ENCODE peak calls at places on chromosome 1, in nine cellular contexts. Q is cardiac muscle cell; K is stimulated activated CD4-positive, alpha-beta T cell treated with anti-CD3 and anti-CD28 coated beads, Interleukin-2, amount 100 ng/mL, for 24 hours; V is AG04450; I is SK-N-SH; G is esophagus squamous epithelium; W is tibial artery; E is GM13977; Z is DMS 273 treated with DMSO at 0.1 percent for 48 hours. R is an unnamed sample.

GRCh38 chr1:228277491-228278431 is 69.9 kb downstream of the OBSCN start:
- DNase-seq in Z (no peak), V (no peak), Q (no peak), G (no peak), W (no peak), K (no peak), I (peak; percentile 25), E (peak; percentile 31), R (no peak)

GRCh38 chr1:26761217-26761616 is 26.5 kb upstream of the PIGV start:
- DNase-seq in K (no peak), Z (no peak), W (no peak), E (no peak), G (no peak), V (no peak), I (peak; percentile 31), Q (no peak), R (no peak)

GRCh38 chr1:243421784-243422183 is 165.9 kb downstream of the SDCCAG8 start:
- DNase-seq in Z (peak; percentile 93), G (no peak), I (peak; percentile 57), K (peak; percentile 46), W (no peak), E (peak; percentile 25), Q (peak; percentile 84), V (peak; percentile 58), R (peak; percentile 31)

GRCh38 chr1:181089017-181089776 is 697 bp downstream of the IER5 start:
- DNase-seq in Q (no peak), K (peak; percentile 42), V (no peak), Z (no peak), I (peak; percentile 73), W (no peak), G (no peak), E (no peak), R (peak; percentile 31)

GRCh38 chr1:116693759-116694482 is 26.4 kb upstream of the IGSF3 start:
- DNase-seq in Q (peak; percentile 56), Z (no peak), I (no peak), G (peak; percentile 6), V (no peak), K (no peak), E (no peak), W (peak; percentile 53), R (no peak)

GRCh38 chr1:235270625-235271024 is 57.4 kb downstream of the ARID4B start:
- DNase-seq in G (no peak), W (no peak), Q (peak; percentile 16), Z (no peak), I (no peak), K (no peak), V (no peak), E (no peak), R (no peak)

GRCh38 chr1:53107570-53108322 is 34.7 kb downstream of the SLC1A7 start:
- DNase-seq in E (no peak), Z (no peak), Q (peak; percentile 96), V (peak; percentile 84), W (no peak), G (no peak), I (no peak), K (no peak), R (no peak)

GRCh38 chr1:108831225-108831624 is 25.7 kb downstream of the AKNAD1 start:
- DNase-seq in W (no peak), I (no peak), K (no peak), V (no peak), E (no peak), G (no peak), Z (no peak), Q (peak; percentile 81), R (no peak)

GRCh38 chr1:24914226-24915069 is 15.6 kb downstream of the RUNX3 start:
- DNase-seq in I (peak; percentile 89), Z (no peak), E (no peak), V (no peak), W (no peak), Q (peak; percentile 48), G (no peak), K (no peak), R (no peak)

GRCh38 chr1:232186936-232187335 is 443.0 kb downstream of the SIPA1L2 start:
- DNase-seq in V (no peak), E (no peak), G (no peak), W (no peak), I (no peak), K (no peak), Z (no peak), Q (no peak), R (no peak)

GRCh38 chr1:115215703-115216521 is 122.1 kb downstream of the NGF start:
- DNase-seq in E (no peak), Z (no peak), V (no peak), G (no peak), I (no peak), W (no peak), Q (no peak), K (no peak), R (no peak)

GRCh38 chr1:204265665-204266064 is 51.9 kb upstream of the GOLT1A start:
- DNase-seq in K (no peak), Q (no peak), Z (no peak), V (no peak), I (no peak), G (no peak), E (no peak), W (no peak), R (no peak)

GRCh38 chr1:6601049-6601864 is 1.4 kb downstream of the KLHL21 start:
- DNase-seq in E (peak; percentile 83), V (peak; percentile 82), G (peak; percentile 71), Z (no peak), W (peak; percentile 93), I (peak; percentile 63), K (peak; percentile 87), Q (peak; percentile 92), R (peak; percentile 82)

GRCh38 chr1:248421384-248421783 is 18.5 kb downstream of the OR2T1 start:
- DNase-seq in K (no peak), V (no peak), I (no peak), E (no peak), Z (no peak), G (no peak), W (no peak), Q (no peak), R (no peak)

GRCh38 chr1:98211271-98211840 is 290.5 kb upstream of the DPYD start:
- DNase-seq in Q (no peak), G (no peak), V (no peak), I (no peak), W (no peak), E (no peak), Z (no peak), K (no peak), R (no peak)

GRCh38 chr1:67338642-67339041 is 31.0 kb downstream of the IL12RB2 start:
- DNase-seq in W (no peak), G (no peak), Z (no peak), V (no peak), I (no peak), Q (no peak), K (peak; percentile 42), E (no peak), R (no peak)

GRCh38 chr1:115976062-115976899 is at the start of gene SLC22A15:
- DNase-seq in Q (peak; percentile 70), Z (peak; percentile 33), G (peak; percentile 37), E (peak; percentile 74), I (peak; percentile 86), V (no peak), K (peak; percentile 23), W (peak; percentile 71), R (peak; percentile 7)

GRCh38 chr1:244862699-244863490 is 1.4 kb downstream of the HNRNPU start:
- DNase-seq in E (peak; percentile 93), V (peak; percentile 73), W (peak; percentile 95), Z (peak; percentile 76), G (peak; percentile 91), Q (peak; percentile 97), K (peak; percentile 95), I (peak; percentile 96), R (peak; percentile 98)